ENCODE peak calls at places on chromosomes 5 and 9, in five cellular contexts. O is activated T-cell treated with anti-CD3 and anti-CD28 coated beads, Interleukin-2, amount 50 U/mL, for 4 hours; S is HS-27A; A is WERI-Rb-1; J is KBM-7. W is an unnamed sample.

GRCh38 chr9:995776-996175 is 19.3 kb downstream of the DMRT3 start:
- DNase-seq in O (no peak), S (no peak), A (no peak), J (no peak), W (no peak)

GRCh38 chr9:137987244-137988030 is 109.9 kb downstream of the CACNA1B start:
- DNase-seq in O (no peak), S (no peak), A (no peak), J (no peak), W (no peak)

GRCh38 chr9:22044583-22044982 is 35.5 kb upstream of the CDKN2B start:
- DNase-seq in O (no peak), S (no peak), A (no peak), J (no peak), W (no peak)

GRCh38 chr9:13354733-13355132 is 75.2 kb upstream of the MPDZ start:
- DNase-seq in O (no peak), S (no peak), A (no peak), J (no peak), W (no peak)

GRCh38 chr9:91705386-91705785 is 244.6 kb downstream of the ROR2 start:
- DNase-seq in O (no peak), S (no peak), A (no peak), J (no peak), W (no peak)

GRCh38 chr5:69326365-69326764 is 6.2 kb downstream of the CCDC125 start:
- DNase-seq in O (no peak), S (no peak), A (no peak), J (no peak), W (no peak)

GRCh38 chr9:116589392-116590354 is 97.4 kb upstream of the TRIM32 start:
- DNase-seq in O (no peak), S (peak; percentile 5), A (peak; percentile 63), J (peak; percentile 90), W (peak; percentile 85)

GRCh38 chr5:54902817-54903473 is 82.4 kb downstream of the ESM1 start:
- DNase-seq in O (no peak), S (no peak), A (no peak), J (peak; percentile 84), W (peak; percentile 77)

GRCh38 chr9:3040761-3041160 is 196.9 kb upstream of the PUM3 start:
- DNase-seq in O (no peak), S (no peak), A (no peak), J (no peak), W (no peak)

GRCh38 chr5:78467744-78468357 is 107.4 kb downstream of the SCAMP1 start:
- DNase-seq in O (no peak), S (no peak), A (no peak), J (peak; percentile 44), W (peak; percentile 47)

GRCh38 chr5:179381691-179382090 is 36.4 kb upstream of the ADAMTS2 start:
- DNase-seq in O (no peak), S (no peak), A (no peak), J (no peak), W (no peak)

GRCh38 chr9:123269316-123269715 is 930 bp upstream of the STRBP start:
- DNase-seq in O (no peak), S (no peak), A (no peak), J (no peak), W (no peak)

GRCh38 chr5:113575074-113575473 is 61.6 kb downstream of the YTHDC2 start:
- DNase-seq in O (no peak), S (no peak), A (no peak), J (no peak), W (no peak)

GRCh38 chr9:133710661-133711427 is 27.3 kb downstream of the SARDH start:
- DNase-seq in O (no peak), S (no peak), A (no peak), J (no peak), W (no peak)

GRCh38 chr5:1536298-1537165 is 12.8 kb upstream of the LPCAT1 start:
- DNase-seq in O (peak; percentile 63), S (no peak), A (peak; percentile 38), J (no peak), W (peak; percentile 73)

GRCh38 chr5:141121985-141122384 is 367 bp downstream of the PCDHB4 start:
- DNase-seq in O (no peak), S (no peak), A (no peak), J (no peak), W (no peak)

GRCh38 chr5:2919310-2920018 is 168.0 kb upstream of the IRX2 start:
- DNase-seq in O (no peak), S (no peak), A (no peak), J (no peak), W (no peak)

GRCh38 chr5:160467555-160468418 is 46.1 kb downstream of the PTTG1 start:
- DNase-seq in O (peak; percentile 66), S (no peak), A (no peak), J (peak; percentile 98), W (peak; percentile 86)

GRCh38 chr5:52580921-52581320 is 206.8 kb upstream of the ITGA1 start:
- DNase-seq in O (no peak), S (no peak), A (no peak), J (no peak), W (no peak)

GRCh38 chr5:37938086-37938852 is 98.4 kb upstream of the GDNF start:
- DNase-seq in O (no peak), S (no peak), A (no peak), J (no peak), W (no peak)

GRCh38 chr5:181133610-181134231 is 2.8 kb upstream of the OR2V1 start:
- DNase-seq in O (no peak), S (peak; percentile 45), A (no peak), J (no peak), W (no peak)

GRCh38 chr5:180193749-180194375 is 15.1 kb downstream of the RASGEF1C start:
- DNase-seq in O (no peak), S (no peak), A (no peak), J (no peak), W (no peak)

GRCh38 chr5:128586848-128587247 is 48.8 kb upstream of the FBN2 start:
- DNase-seq in O (no peak), S (no peak), A (no peak), J (no peak), W (no peak)

GRCh38 chr9:129253820-129254381 is 75.8 kb upstream of the IER5L start:
- DNase-seq in O (no peak), S (no peak), A (no peak), J (peak; percentile 42), W (no peak)

GRCh38 chr9:74824654-74825053 is 63.1 kb downstream of the TRPM6 start:
- DNase-seq in O (no peak), S (peak; percentile 8), A (no peak), J (no peak), W (no peak)

GRCh38 chr5:79886940-79887339 is 104.1 kb downstream of the MTX3 start:
- DNase-seq in O (no peak), S (no peak), A (no peak), J (no peak), W (peak; percentile 88)

GRCh38 chr9:3337515-3337914 is 188.3 kb downstream of the RFX3 start:
- DNase-seq in O (no peak), S (no peak), A (no peak), J (no peak), W (no peak)

GRCh38 chr9:94772654-94773303 is 46.3 kb downstream of the AOPEP start:
- DNase-seq in O (no peak), S (no peak), A (no peak), J (no peak), W (no peak)

GRCh38 chr9:91164724-91165520 is 196.8 kb downstream of the AUH start:
- DNase-seq in O (peak; percentile 55), S (peak; percentile 94), A (no peak), J (peak; percentile 90), W (no peak)

GRCh38 chr5:142110046-142110531 is 1.5 kb downstream of the NDFIP1 start:
- DNase-seq in O (no peak), S (no peak), A (no peak), J (peak; percentile 27), W (peak; percentile 47)

GRCh38 chr5:61334224-61335196 is 2.5 kb downstream of the ZSWIM6 start:
- DNase-seq in O (no peak), S (no peak), A (no peak), J (peak; percentile 25), W (no peak)

GRCh38 chr5:31049933-31050704 is 143.4 kb upstream of the CDH6 start:
- DNase-seq in O (no peak), S (no peak), A (no peak), J (no peak), W (no peak)

GRCh38 chr5:134426362-134426761 is 14.7 kb upstream of the CDKN2AIPNL start:
- DNase-seq in O (no peak), S (no peak), A (peak; percentile 30), J (no peak), W (no peak)

GRCh38 chr5:13558408-13558807 is 386.1 kb downstream of the DNAH5 start:
- DNase-seq in O (no peak), S (no peak), A (no peak), J (no peak), W (no peak)

GRCh38 chr5:176594554-176594953 is 15.4 kb downstream of the GPRIN1 start:
- DNase-seq in O (no peak), S (no peak), A (no peak), J (no peak), W (no peak)

GRCh38 chr9:130034570-130034969 is 8.4 kb downstream of the FNBP1 start:
- DNase-seq in O (no peak), S (no peak), A (no peak), J (no peak), W (no peak)

GRCh38 chr9:2559212-2560152 is 62.1 kb upstream of the VLDLR start:
- DNase-seq in O (no peak), S (peak; percentile 75), A (no peak), J (no peak), W (no peak)

GRCh38 chr5:154755361-154756202 is at the start of gene LARP1:
- DNase-seq in O (peak; percentile 27), S (no peak), A (peak; percentile 41), J (no peak), W (no peak)

GRCh38 chr5:150468206-150468605 is 18.7 kb upstream of the RPS14 start:
- DNase-seq in O (no peak), S (no peak), A (peak; percentile 62), J (no peak), W (no peak)